ENCODE peak calls at places on chromosome 14, in five cellular contexts. T is stimulated activated CD8-positive, alpha-beta memory T cell treated with anti-CD3 and anti-CD28 coated beads, Interleukin-4, amount 100 ng/mL, for 1 hour; Z is ELR; Y is central memory CD4-positive, alpha-beta T cell; R is stimulated activated CD4-positive, alpha-beta T cell treated with anti-CD3 and anti-CD28 coated beads, Interleukin-2, amount 100 ng/mL, for 48 hours. E is an unnamed sample.
A peak's percentile ranks its signal among the peaks of the same experiment; 100 is the strongest.

GRCh38 chr14:65849558-65849957 is 437.0 kb downstream of the FUT8 start:
- DNase-seq in T (no peak), Z (no peak), Y (no peak), R (no peak), E (no peak)

GRCh38 chr14:22641851-22642250 is 2.3 kb downstream of the OR6J1 start:
- DNase-seq in T (no peak), Z (peak; percentile 15), Y (no peak), R (no peak), E (no peak)

GRCh38 chr14:105067140-105067968 is 2.1 kb upstream of the GPR132 start:
- DNase-seq in T (no peak), Z (peak; percentile 83), Y (peak; percentile 43), R (peak; percentile 60), E (no peak)

GRCh38 chr14:31090872-31091764 is 64.9 kb upstream of the STRN3 start:
- DNase-seq in T (no peak), Z (peak; percentile 92), Y (no peak), R (no peak), E (no peak)

GRCh38 chr14:24332094-24332983 is 2.5 kb downstream of the ADCY4 start:
- DNase-seq in T (peak; percentile 46), Z (peak; percentile 67), Y (peak; percentile 89), R (peak; percentile 72), E (no peak)

GRCh38 chr14:92670177-92670576 is 78.2 kb downstream of the LGMN start:
- DNase-seq in T (no peak), Z (peak; percentile 78), Y (no peak), R (no peak), E (no peak)

GRCh38 chr14:31449971-31450610 is 7.2 kb downstream of the DTD2 start:
- DNase-seq in T (no peak), Z (peak; percentile 67), Y (peak; percentile 9), R (no peak), E (no peak)

GRCh38 chr14:105484069-105484996 is 2.4 kb upstream of the CRIP1 start:
- DNase-seq in T (no peak), Z (peak; percentile 24), Y (peak; percentile 75), R (no peak), E (no peak)

GRCh38 chr14:93019367-93019843 is 96.3 kb downstream of the ITPK1 start:
- DNase-seq in T (no peak), Z (no peak), Y (no peak), R (no peak), E (no peak)

GRCh38 chr14:26606729-26607128 is 8.9 kb upstream of the NOVA1 start:
- DNase-seq in T (no peak), Z (no peak), Y (no peak), R (no peak), E (no peak)

GRCh38 chr14:94685166-94685581 is 73.0 kb downstream of the SERPINA3 start:
- DNase-seq in T (no peak), Z (no peak), Y (no peak), R (no peak), E (no peak)

GRCh38 chr14:76975051-76975450 is 53.5 kb downstream of the IRF2BPL start:
- DNase-seq in T (no peak), Z (no peak), Y (no peak), R (no peak), E (no peak)

GRCh38 chr14:59944909-59945308 is 25.0 kb downstream of the LRRC9 start:
- DNase-seq in T (no peak), Z (no peak), Y (no peak), R (no peak), E (no peak)

GRCh38 chr14:31229638-31230229 is 22.1 kb upstream of the HECTD1 start:
- DNase-seq in T (no peak), Z (peak; percentile 95), Y (no peak), R (no peak), E (no peak)

GRCh38 chr14:102532204-102532658 is 22.7 kb upstream of the ANKRD9 start:
- DNase-seq in T (no peak), Z (peak; percentile 39), Y (no peak), R (no peak), E (no peak)

GRCh38 chr14:50961606-50962259 is 17.4 kb upstream of the PYGL start:
- DNase-seq in T (no peak), Z (peak; percentile 91), Y (no peak), R (no peak), E (no peak)

GRCh38 chr14:29682789-29683188 is 244.9 kb downstream of the PRKD1 start:
- DNase-seq in T (no peak), Z (no peak), Y (no peak), R (no peak), E (no peak)

GRCh38 chr14:67418368-67419174 is 6.6 kb upstream of the PLEK2 start:
- DNase-seq in T (no peak), Z (peak; percentile 73), Y (no peak), R (no peak), E (no peak)

GRCh38 chr14:26925876-26926584 is 328.2 kb upstream of the NOVA1 start:
- DNase-seq in T (no peak), Z (peak; percentile 1), Y (no peak), R (no peak), E (no peak)

GRCh38 chr14:41609704-41610183 is 3.1 kb downstream of the LRFN5 start:
- DNase-seq in T (no peak), Z (peak; percentile 48), Y (no peak), R (no peak), E (no peak)

GRCh38 chr14:61649283-61649682 is 46.0 kb upstream of the HIF1A start:
- DNase-seq in T (no peak), Z (no peak), Y (peak; percentile 37), R (no peak), E (no peak)

GRCh38 chr14:59215353-59215752 is 26.9 kb downstream of the DAAM1 start:
- DNase-seq in T (no peak), Z (no peak), Y (no peak), R (no peak), E (no peak)

E was measured in iPS DF 6.9.